ENCODE peak calls at places on chromosomes 1 and 21, in six cellular contexts. O, M, J, Q, I and G are unnamed samples.

GRCh38 chr21:42463861-42464515 is 32.0 kb downstream of the RSPH1 start:
- DNase-seq in Q (no peak), I (peak), O (peak), J (no peak), M (no peak), G (peak)

GRCh38 chr1:169704797-169705196 is 6.6 kb downstream of the SELL start:
- DNase-seq in O (no peak), M (no peak), Q (no peak), I (no peak), J (no peak), G (no peak)

GRCh38 chr1:117825414-117825813 is 104.0 kb downstream of the GDAP2 start:
- DNase-seq in I (no peak), O (no peak), J (no peak), M (no peak), Q (no peak), G (peak)

GRCh38 chr1:27332536-27333281 is 9.1 kb upstream of the SYTL1 start:
- DNase-seq in Q (no peak), J (no peak), M (no peak), I (peak), O (peak), G (peak)

GRCh38 chr1:89547563-89548485 is 23.2 kb downstream of the LRRC8B start:
- DNase-seq in Q (no peak), O (no peak), M (no peak), J (no peak), I (no peak), G (peak)

GRCh38 chr1:201702936-201703335 is 126.0 kb upstream of the IPO9 start:
- DNase-seq in I (no peak), Q (no peak), J (peak), M (no peak), O (no peak), G (no peak)

GRCh38 chr1:6209661-6210605 is 4.0 kb downstream of the RNF207 start:
- DNase-seq in Q (no peak), J (no peak), M (no peak), O (no peak), I (peak), G (peak)

GRCh38 chr1:218718977-218719376 is 373.8 kb downstream of the TGFB2 start:
- DNase-seq in I (no peak), Q (no peak), O (no peak), M (no peak), J (no peak), G (no peak)

GRCh38 chr1:169595764-169596711 is 9.8 kb upstream of the F5 start:
- DNase-seq in Q (no peak), I (no peak), J (peak), M (no peak), O (no peak), G (peak)

GRCh38 chr1:244224487-244225430 is 173.7 kb downstream of the ZBTB18 start:
- DNase-seq in Q (no peak), J (no peak), M (no peak), I (no peak), O (no peak), G (no peak)

GRCh38 chr1:109787211-109787844 is 23.6 kb upstream of the EPS8L3 start:
- DNase-seq in I (no peak), Q (no peak), M (no peak), J (no peak), O (no peak), G (peak)

GRCh38 chr1:46520063-46520911 is 30.7 kb downstream of the DMBX1 start:
- DNase-seq in Q (no peak), I (no peak), M (peak), O (no peak), J (no peak), G (peak)

GRCh38 chr1:7007902-7008301 is 222.6 kb downstream of the CAMTA1 start:
- DNase-seq in J (no peak), I (no peak), Q (no peak), O (no peak), M (no peak), G (no peak)

GRCh38 chr1:246836169-246836568 is 95.6 kb downstream of the AHCTF1 start:
- DNase-seq in O (no peak), I (no peak), Q (no peak), J (no peak), M (no peak), G (peak)

GRCh38 chr1:46174448-46175231 is at the start of gene TSPAN1:
- DNase-seq in M (no peak), Q (no peak), O (no peak), J (no peak), I (no peak), G (no peak)

GRCh38 chr1:58989845-58990244 is 206.0 kb upstream of the JUN start:
- DNase-seq in I (no peak), J (no peak), Q (no peak), O (no peak), M (no peak), G (no peak)

GRCh38 chr1:237891266-237891665 is 544 bp upstream of the ZP4 start:
- DNase-seq in O (no peak), J (no peak), I (no peak), M (no peak), Q (no peak), G (no peak)

GRCh38 chr1:204962742-204963632 is 80.0 kb upstream of the CNTN2 start:
- DNase-seq in I (peak), O (no peak), Q (no peak), M (no peak), J (no peak), G (no peak)

GRCh38 chr1:206566976-206567375 is 45.3 kb downstream of the EIF2D start:
- DNase-seq in O (no peak), J (no peak), M (no peak), I (no peak), Q (no peak), G (no peak)

GRCh38 chr1:95171270-95172245 is 54.4 kb downstream of the TLCD4 start:
- DNase-seq in Q (no peak), I (no peak), J (no peak), M (no peak), O (no peak), G (peak)

GRCh38 chr1:56477164-56478111 is 101.9 kb downstream of the PLPP3 start:
- DNase-seq in M (no peak), O (no peak), I (no peak), Q (no peak), J (no peak), G (no peak)

GRCh38 chr1:187491082-187491720 is 662.5 kb downstream of the PLA2G4A start:
- DNase-seq in O (no peak), J (no peak), M (peak), I (no peak), Q (no peak), G (peak)

GRCh38 chr1:6981595-6981994 is 196.3 kb downstream of the CAMTA1 start:
- DNase-seq in M (no peak), I (no peak), J (no peak), O (no peak), Q (no peak), G (no peak)

GRCh38 chr1:200627548-200628222 is 7.1 kb upstream of the KIF14 start:
- DNase-seq in O (no peak), Q (no peak), I (no peak), M (no peak), J (no peak), G (no peak)

GRCh38 chr1:17109897-17110554 is 9.2 kb downstream of the PADI2 start:
- DNase-seq in O (no peak), M (no peak), I (no peak), J (no peak), Q (no peak), G (no peak)

GRCh38 chr1:208202333-208202987 is 41.7 kb downstream of the PLXNA2 start:
- DNase-seq in O (no peak), Q (no peak), M (no peak), I (no peak), J (no peak), G (no peak)

GRCh38 chr1:219039755-219040154 is 133.9 kb upstream of the LYPLAL1 start:
- DNase-seq in Q (no peak), I (no peak), J (no peak), M (no peak), O (no peak), G (no peak)

GRCh38 chr1:14443164-14443787 is 155.2 kb upstream of the KAZN start:
- DNase-seq in J (peak), O (no peak), I (no peak), M (no peak), Q (no peak), G (peak)

GRCh38 chr1:45924736-45925135 is 121.3 kb downstream of the MAST2 start:
- DNase-seq in I (no peak), O (no peak), M (no peak), J (no peak), Q (no peak), G (no peak)

GRCh38 chr1:240366636-240367035 is 245.3 kb downstream of the GREM2 start:
- DNase-seq in J (no peak), Q (no peak), O (no peak), I (no peak), M (no peak), G (no peak)

GRCh38 chr1:21369905-21370304 is 70.0 kb upstream of the NBPF3 start:
- DNase-seq in M (no peak), Q (no peak), J (no peak), O (no peak), I (no peak), G (no peak)